ENCODE peak calls at places on chromosomes 4 and X, in six cellular contexts. One of them, this sample, is unnamed.
A peak's percentile ranks its signal among the peaks of the same experiment; 100 is the strongest.

GRCh38 chr4:118834960-118835895 is 698 bp downstream of the SEC24D start:
- DNase-seq in small intestine: peak; percentile 77
- DNase-seq in GM23338: peak; percentile 81
- DNase-seq in suprapubic skin: no peak
- DNase-seq in mesendoderm: peak; percentile 96
- DNase-seq in prostate gland: peak; percentile 67
- DNase-seq in this sample: peak; percentile 83

GRCh38 chr4:32025840-32026459 is 1305.8 kb downstream of the PCDH7 start:
- DNase-seq in small intestine: peak; percentile 32
- DNase-seq in GM23338: peak; percentile 20
- DNase-seq in suprapubic skin: no peak
- DNase-seq in mesendoderm: peak; percentile 75
- DNase-seq in prostate gland: no peak
- DNase-seq in this sample: no peak

GRCh38 chr4:169115897-169116254 is 105.8 kb upstream of the CBR4 start:
- DNase-seq in small intestine: peak; percentile 73
- DNase-seq in GM23338: peak; percentile 27
- DNase-seq in suprapubic skin: no peak
- DNase-seq in mesendoderm: peak; percentile 66
- DNase-seq in prostate gland: no peak
- DNase-seq in this sample: no peak

GRCh38 chrX:74343970-74344622 is 40.1 kb downstream of the ZCCHC13 start:
- DNase-seq in small intestine: peak; percentile 91
- DNase-seq in GM23338: peak; percentile 92
- DNase-seq in suprapubic skin: no peak
- DNase-seq in mesendoderm: peak; percentile 96
- DNase-seq in prostate gland: peak; percentile 15
- DNase-seq in this sample: no peak

GRCh38 chrX:74389016-74389415 is 32.3 kb upstream of the SLC16A2 start:
- DNase-seq in small intestine: no peak
- DNase-seq in GM23338: no peak
- DNase-seq in suprapubic skin: no peak
- DNase-seq in mesendoderm: no peak
- DNase-seq in prostate gland: no peak
- DNase-seq in this sample: no peak

GRCh38 chr4:156838761-156839160 is 132.8 kb downstream of the PDGFC start:
- DNase-seq in small intestine: no peak
- DNase-seq in GM23338: peak; percentile 36
- DNase-seq in suprapubic skin: no peak
- DNase-seq in mesendoderm: peak; percentile 40
- DNase-seq in prostate gland: no peak
- DNase-seq in this sample: no peak

GRCh38 chr4:43251760-43252317 is 359.3 kb downstream of the GRXCR1 start:
- DNase-seq in small intestine: no peak
- DNase-seq in GM23338: no peak
- DNase-seq in suprapubic skin: no peak
- DNase-seq in mesendoderm: no peak
- DNase-seq in prostate gland: no peak
- DNase-seq in this sample: no peak

GRCh38 chr4:13990596-13991589 is 363.4 kb upstream of the BOD1L1 start:
- DNase-seq in small intestine: peak; percentile 81
- DNase-seq in GM23338: no peak
- DNase-seq in suprapubic skin: no peak
- DNase-seq in mesendoderm: no peak
- DNase-seq in prostate gland: no peak
- DNase-seq in this sample: no peak

GRCh38 chr4:30380404-30380998 is 339.7 kb upstream of the PCDH7 start:
- DNase-seq in small intestine: peak; percentile 6
- DNase-seq in GM23338: peak; percentile 94
- DNase-seq in suprapubic skin: no peak
- DNase-seq in mesendoderm: peak; percentile 88
- DNase-seq in prostate gland: peak; percentile 17
- DNase-seq in this sample: no peak

GRCh38 chr4:8915201-8916200 is 43.9 kb upstream of the HMX1 start:
- DNase-seq in small intestine: no peak
- DNase-seq in GM23338: no peak
- DNase-seq in suprapubic skin: peak; percentile 66
- DNase-seq in mesendoderm: no peak
- DNase-seq in prostate gland: peak; percentile 2
- DNase-seq in this sample: peak; percentile 57

GRCh38 chrX:80388206-80388605 is 32.0 kb upstream of the TENT5D start:
- DNase-seq in small intestine: no peak
- DNase-seq in GM23338: no peak
- DNase-seq in suprapubic skin: no peak
- DNase-seq in mesendoderm: no peak
- DNase-seq in prostate gland: no peak
- DNase-seq in this sample: no peak

GRCh38 chrX:39258331-39258730 is 457.1 kb downstream of the MID1IP1 start:
- DNase-seq in small intestine: peak; percentile 53
- DNase-seq in GM23338: no peak
- DNase-seq in suprapubic skin: no peak
- DNase-seq in mesendoderm: peak; percentile 65
- DNase-seq in prostate gland: no peak
- DNase-seq in this sample: no peak

GRCh38 chr4:86592553-86593249 is 1.4 kb upstream of the PTPN13 start:
- DNase-seq in small intestine: no peak
- DNase-seq in GM23338: no peak
- DNase-seq in suprapubic skin: no peak
- DNase-seq in mesendoderm: peak; percentile 54
- DNase-seq in prostate gland: no peak
- DNase-seq in this sample: no peak

GRCh38 chrX:3290561-3290960 is 55.9 kb downstream of the MXRA5 start:
- DNase-seq in small intestine: no peak
- DNase-seq in GM23338: no peak
- DNase-seq in suprapubic skin: no peak
- DNase-seq in mesendoderm: no peak
- DNase-seq in prostate gland: no peak
- DNase-seq in this sample: no peak

GRCh38 chr4:159077702-159078495 is 25.0 kb upstream of the RAPGEF2 start:
- DNase-seq in small intestine: peak; percentile 41
- DNase-seq in GM23338: no peak
- DNase-seq in suprapubic skin: no peak
- DNase-seq in mesendoderm: no peak
- DNase-seq in prostate gland: peak; percentile 38
- DNase-seq in this sample: no peak

GRCh38 chr4:107519057-107519456 is 201.0 kb downstream of the PAPSS1 start:
- DNase-seq in small intestine: no peak
- DNase-seq in GM23338: peak; percentile 64
- DNase-seq in suprapubic skin: no peak
- DNase-seq in mesendoderm: peak; percentile 47
- DNase-seq in prostate gland: peak; percentile 8
- DNase-seq in this sample: no peak

GRCh38 chr4:6929735-6930464 is 20.3 kb downstream of the TBC1D14 start:
- DNase-seq in small intestine: peak; percentile 86
- DNase-seq in GM23338: no peak
- DNase-seq in suprapubic skin: no peak
- DNase-seq in mesendoderm: no peak
- DNase-seq in prostate gland: no peak
- DNase-seq in this sample: peak; percentile 49

GRCh38 chr4:39698424-39699009 is 581 bp downstream of the UBE2K start:
- DNase-seq in small intestine: peak; percentile 51
- DNase-seq in GM23338: peak; percentile 87
- DNase-seq in suprapubic skin: peak; percentile 82
- DNase-seq in mesendoderm: peak; percentile 89
- DNase-seq in prostate gland: peak; percentile 46
- DNase-seq in this sample: peak; percentile 85

GRCh38 chr4:160193787-160194186 is 1090.9 kb downstream of the RAPGEF2 start:
- DNase-seq in small intestine: no peak
- DNase-seq in GM23338: peak; percentile 10
- DNase-seq in suprapubic skin: no peak
- DNase-seq in mesendoderm: peak; percentile 0
- DNase-seq in prostate gland: no peak
- DNase-seq in this sample: no peak

GRCh38 chr4:35963969-35964515 is 280.3 kb downstream of the ARAP2 start:
- DNase-seq in small intestine: no peak
- DNase-seq in GM23338: no peak
- DNase-seq in suprapubic skin: no peak
- DNase-seq in mesendoderm: no peak
- DNase-seq in prostate gland: no peak
- DNase-seq in this sample: no peak

GRCh38 chrX:124433186-124433585 is 86.8 kb downstream of the SH2D1A start:
- DNase-seq in small intestine: peak; percentile 63
- DNase-seq in GM23338: no peak
- DNase-seq in suprapubic skin: no peak
- DNase-seq in mesendoderm: no peak
- DNase-seq in prostate gland: no peak
- DNase-seq in this sample: no peak

GRCh38 chrX:10569946-10570345 is 50.4 kb downstream of the MID1 start:
- DNase-seq in small intestine: no peak
- DNase-seq in GM23338: no peak
- DNase-seq in suprapubic skin: no peak
- DNase-seq in mesendoderm: no peak
- DNase-seq in prostate gland: no peak
- DNase-seq in this sample: no peak

GRCh38 chr4:83905952-83906351 is 370.0 kb downstream of the GPAT3 start:
- DNase-seq in small intestine: no peak
- DNase-seq in GM23338: peak; percentile 74
- DNase-seq in suprapubic skin: no peak
- DNase-seq in mesendoderm: peak; percentile 63
- DNase-seq in prostate gland: no peak
- DNase-seq in this sample: no peak

GRCh38 chrX:118534716-118535493 is 39.3 kb downstream of the DOCK11 start:
- DNase-seq in small intestine: no peak
- DNase-seq in GM23338: peak; percentile 31
- DNase-seq in suprapubic skin: no peak
- DNase-seq in mesendoderm: peak; percentile 78
- DNase-seq in prostate gland: no peak
- DNase-seq in this sample: no peak

GRCh38 chr4:90769251-90769650 is 642.1 kb downstream of the CCSER1 start:
- DNase-seq in small intestine: no peak
- DNase-seq in GM23338: no peak
- DNase-seq in suprapubic skin: no peak
- DNase-seq in mesendoderm: no peak
- DNase-seq in prostate gland: no peak
- DNase-seq in this sample: no peak

GRCh38 chr4:5998333-5998936 is 19.8 kb downstream of the C4orf50 start:
- DNase-seq in small intestine: peak; percentile 52
- DNase-seq in GM23338: peak; percentile 85
- DNase-seq in suprapubic skin: peak; percentile 74
- DNase-seq in mesendoderm: peak; percentile 85
- DNase-seq in prostate gland: peak; percentile 61
- DNase-seq in this sample: no peak

GRCh38 chr4:68129793-68130192 is at the start of gene TMPRSS11F:
- DNase-seq in small intestine: peak; percentile 0
- DNase-seq in GM23338: peak; percentile 36
- DNase-seq in suprapubic skin: no peak
- DNase-seq in mesendoderm: peak; percentile 87
- DNase-seq in prostate gland: peak; percentile 74
- DNase-seq in this sample: no peak

DNA sequence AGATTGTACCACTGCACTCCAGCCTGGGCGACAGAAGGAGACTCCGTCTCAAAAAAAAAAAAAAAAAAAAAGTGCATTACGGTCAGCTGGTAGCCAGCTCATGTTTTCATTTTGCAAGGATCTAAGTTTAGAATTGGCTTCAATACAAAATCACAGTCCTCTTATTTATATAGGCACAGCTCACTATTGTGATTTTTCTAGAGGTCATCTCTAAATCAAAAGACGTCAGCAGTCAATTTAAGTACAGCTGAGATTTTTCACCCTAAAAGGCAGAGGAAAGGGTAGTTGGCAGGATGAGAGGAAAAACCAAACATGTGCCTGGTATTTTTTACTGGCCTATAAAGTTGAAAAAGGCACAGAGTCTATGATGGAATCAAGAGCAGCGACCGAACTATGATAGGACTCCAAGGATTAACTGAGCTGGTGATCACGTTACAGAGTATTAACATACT is 30.8 kb downstream of the ASB5 start:
- DNase-seq in small intestine: no peak
- DNase-seq in GM23338: no peak
- DNase-seq in suprapubic skin: no peak
- DNase-seq in mesendoderm: no peak
- DNase-seq in prostate gland: peak; percentile 41
- DNase-seq in this sample: no peak
- H3K27ac ChIP-seq in small intestine: no peak overlapping the region
- H3K27ac ChIP-seq in GM23338: no peak overlapping the region
- H3K27ac ChIP-seq in suprapubic skin: no peak overlapping the region
- H3K27ac ChIP-seq in mesendoderm: no peak overlapping the region
- H3K27ac ChIP-seq in prostate gland: peak overlapping the region; percentile 64
- H3K27ac ChIP-seq in this sample: peak overlapping the region; percentile 91

DNA sequence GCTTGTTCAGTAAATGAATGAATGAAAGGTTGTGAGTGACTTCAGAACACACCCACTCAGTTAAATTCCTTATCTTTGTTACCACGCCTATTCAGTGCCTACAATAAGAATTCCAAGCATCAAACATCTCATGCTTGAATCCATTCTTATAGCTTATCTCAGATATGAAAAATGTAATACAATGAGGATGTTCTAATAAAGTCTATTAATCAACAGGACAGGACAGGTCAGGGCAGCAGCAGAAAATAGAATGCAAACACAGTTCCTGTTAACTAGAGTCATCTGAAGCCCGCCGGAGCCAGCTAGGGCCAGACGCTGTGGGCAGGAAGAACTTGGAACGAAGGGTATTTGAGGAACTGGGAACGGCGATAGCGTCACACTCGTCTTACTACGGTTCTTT is 48.5 kb downstream of the SEL1L3 start:
- DNase-seq in small intestine: peak; percentile 6
- DNase-seq in GM23338: no peak
- DNase-seq in suprapubic skin: no peak
- DNase-seq in mesendoderm: no peak
- DNase-seq in prostate gland: peak; percentile 20
- DNase-seq in this sample: peak; percentile 87
- H3K27ac ChIP-seq in small intestine: no peak overlapping the region
- H3K27ac ChIP-seq in GM23338: no peak overlapping the region
- H3K27ac ChIP-seq in suprapubic skin: no peak overlapping the region
- H3K27ac ChIP-seq in mesendoderm: no peak overlapping the region
- H3K27ac ChIP-seq in prostate gland: no peak overlapping the region
- H3K27ac ChIP-seq in this sample: no peak overlapping the region

GRCh38 chr4:79855081-79855480 is 217.9 kb downstream of the ANTXR2 start:
- DNase-seq in small intestine: no peak
- DNase-seq in GM23338: no peak
- DNase-seq in suprapubic skin: no peak
- DNase-seq in mesendoderm: no peak
- DNase-seq in prostate gland: no peak
- DNase-seq in this sample: no peak
- H3K27ac ChIP-seq in small intestine: no peak overlapping the region
- H3K27ac ChIP-seq in GM23338: no peak overlapping the region
- H3K27ac ChIP-seq in suprapubic skin: no peak overlapping the region
- H3K27ac ChIP-seq in mesendoderm: no peak overlapping the region
- H3K27ac ChIP-seq in prostate gland: no peak overlapping the region
- H3K27ac ChIP-seq in this sample: no peak overlapping the region

GRCh38 chrX:153600921-153601320 is 2.0 kb upstream of the CCNQ start:
- DNase-seq in small intestine: no peak
- DNase-seq in GM23338: no peak
- DNase-seq in suprapubic skin: no peak
- DNase-seq in mesendoderm: no peak
- DNase-seq in prostate gland: no peak
- DNase-seq in this sample: no peak

GRCh38 chrX:153600032-153600373 is 1.1 kb upstream of the CCNQ start:
- DNase-seq in small intestine: peak; percentile 9
- DNase-seq in GM23338: peak; percentile 14
- DNase-seq in suprapubic skin: no peak
- DNase-seq in mesendoderm: peak; percentile 8
- DNase-seq in prostate gland: no peak
- DNase-seq in this sample: no peak

GRCh38 chrX:153597351-153597750 is 1.6 kb downstream of the CCNQ start:
- DNase-seq in small intestine: no peak
- DNase-seq in GM23338: no peak
- DNase-seq in suprapubic skin: no peak
- DNase-seq in mesendoderm: no peak
- DNase-seq in prostate gland: no peak
- DNase-seq in this sample: no peak

GRCh38 chrX:153598541-153599191 is at the start of gene CCNQ:
- DNase-seq in small intestine: peak; percentile 35
- DNase-seq in GM23338: peak; percentile 44
- DNase-seq in suprapubic skin: no peak
- DNase-seq in mesendoderm: peak; percentile 15
- DNase-seq in prostate gland: no peak
- DNase-seq in this sample: peak; percentile 75

GRCh38 chrX:153599192-153600031 is 473 bp upstream of the CCNQ start:
- DNase-seq in small intestine: peak; percentile 86
- DNase-seq in GM23338: peak; percentile 74
- DNase-seq in suprapubic skin: peak; percentile 85
- DNase-seq in mesendoderm: peak; percentile 83
- DNase-seq in prostate gland: peak; percentile 81
- DNase-seq in this sample: peak; percentile 95
- H3K27ac ChIP-seq in small intestine: no peak overlapping the region
- H3K27ac ChIP-seq in GM23338: no peak overlapping the region
- H3K27ac ChIP-seq in suprapubic skin: peak overlapping the region; percentile 59
- H3K27ac ChIP-seq in mesendoderm: no peak overlapping the region
- H3K27ac ChIP-seq in prostate gland: peak overlapping the region; percentile 65
- H3K27ac ChIP-seq in this sample: no peak overlapping the region

This sample was measured in aorta.